ENCODE peak calls at places on chromosomes 6 and 20, in four cellular contexts. U is H9, A is IMR-90, X is H1. L is an unnamed sample.

GRCh38 chr6:109373762-109374161 is 8.5 kb downstream of the CD164 start:
- DNase-seq in U (no peak), A (no peak), X (no peak), L (no peak)

GRCh38 chr6:138372711-138373463 is 4.8 kb upstream of the SMIM28 start:
- DNase-seq in U (no peak), A (no peak), X (no peak), L (no peak)

GRCh38 chr6:43717389-43717788 is 29.8 kb upstream of the MRPS18A start:
- DNase-seq in U (no peak), A (no peak), X (no peak), L (no peak)

GRCh38 chr6:106591111-106591825 is 38.0 kb downstream of the RTN4IP1 start:
- DNase-seq in U (no peak), A (peak; percentile 88), X (no peak), L (peak; percentile 44)

GRCh38 chr6:118509009-118509617 is 39.0 kb upstream of the PLN start:
- DNase-seq in U (no peak), A (peak; percentile 55), X (no peak), L (peak; percentile 19)

GRCh38 chr6:113856571-113857564 is at the start of gene MARCKS:
- DNase-seq in U (peak; percentile 82), A (peak; percentile 92), X (no peak), L (peak; percentile 90)

GRCh38 chr6:16752206-16752867 is 8.9 kb downstream of the ATXN1 start:
- DNase-seq in U (no peak), A (peak; percentile 94), X (no peak), L (no peak)

GRCh38 chr6:135870722-135871121 is 19.2 kb downstream of the PDE7B start:
- DNase-seq in U (no peak), A (peak; percentile 88), X (no peak), L (no peak)

GRCh38 chr6:54083301-54083700 is 27.9 kb upstream of the MLIP start:
- DNase-seq in U (no peak), A (no peak), X (no peak), L (no peak)

GRCh38 chr6:16762265-16762546 is 946 bp upstream of the ATXN1 start:
- DNase-seq in U (no peak), A (no peak), X (no peak), L (peak; percentile 57)

GRCh38 chr20:47489448-47489872 is 12.2 kb upstream of the NCOA3 start:
- DNase-seq in U (no peak), A (no peak), X (no peak), L (no peak)

GRCh38 chr6:44456070-44456965 is 68.8 kb downstream of the CDC5L start:
- DNase-seq in U (no peak), A (peak; percentile 50), X (no peak), L (peak; percentile 63)

GRCh38 chr6:113048741-113049140 is 701.6 kb downstream of the RFPL4B start:
- DNase-seq in U (no peak), A (peak; percentile 45), X (no peak), L (no peak)

GRCh38 chr6:81166770-81167169 is 585.7 kb downstream of the TENT5A start:
- DNase-seq in U (no peak), A (peak; percentile 28), X (no peak), L (no peak)

GRCh38 chr20:14622796-14623195 is 285.4 kb upstream of the FLRT3 start:
- DNase-seq in U (peak; percentile 68), A (peak; percentile 2), X (peak; percentile 21), L (peak; percentile 88)

GRCh38 chr6:31396422-31397152 is 6.8 kb upstream of the MICA start:
- DNase-seq in U (peak; percentile 72), A (peak; percentile 70), X (no peak), L (peak; percentile 76)

GRCh38 chr20:63970714-63971431 is 1.1 kb upstream of the ZNF512B start:
- DNase-seq in U (no peak), A (no peak), X (no peak), L (no peak)

GRCh38 chr6:125338381-125338780 is 36.6 kb upstream of the HDDC2 start:
- DNase-seq in U (no peak), A (no peak), X (no peak), L (no peak)

GRCh38 chr6:121242386-121242785 is 91.9 kb downstream of the TBC1D32 start:
- DNase-seq in U (no peak), A (no peak), X (no peak), L (no peak)

GRCh38 chr6:3419624-3420272 is 37.1 kb downstream of the SLC22A23 start:
- DNase-seq in U (no peak), A (peak; percentile 76), X (no peak), L (peak; percentile 96)

GRCh38 chr6:13715444-13715883 is 3.8 kb upstream of the RANBP9 start:
- DNase-seq in U (no peak), A (no peak), X (no peak), L (no peak)

GRCh38 chr20:9323622-9324021 is 190.8 kb upstream of the LAMP5 start:
- DNase-seq in U (peak; percentile 71), A (no peak), X (peak; percentile 5), L (peak; percentile 56)

GRCh38 chr6:113994934-113995342 is 24.0 kb upstream of the HDAC2 start:
- DNase-seq in U (peak; percentile 68), A (peak; percentile 93), X (no peak), L (peak; percentile 96)

GRCh38 chr6:155152211-155153076 is 111.4 kb upstream of the CLDN20 start:
- DNase-seq in U (peak; percentile 87), A (no peak), X (peak; percentile 63), L (peak; percentile 87)

DNA sequence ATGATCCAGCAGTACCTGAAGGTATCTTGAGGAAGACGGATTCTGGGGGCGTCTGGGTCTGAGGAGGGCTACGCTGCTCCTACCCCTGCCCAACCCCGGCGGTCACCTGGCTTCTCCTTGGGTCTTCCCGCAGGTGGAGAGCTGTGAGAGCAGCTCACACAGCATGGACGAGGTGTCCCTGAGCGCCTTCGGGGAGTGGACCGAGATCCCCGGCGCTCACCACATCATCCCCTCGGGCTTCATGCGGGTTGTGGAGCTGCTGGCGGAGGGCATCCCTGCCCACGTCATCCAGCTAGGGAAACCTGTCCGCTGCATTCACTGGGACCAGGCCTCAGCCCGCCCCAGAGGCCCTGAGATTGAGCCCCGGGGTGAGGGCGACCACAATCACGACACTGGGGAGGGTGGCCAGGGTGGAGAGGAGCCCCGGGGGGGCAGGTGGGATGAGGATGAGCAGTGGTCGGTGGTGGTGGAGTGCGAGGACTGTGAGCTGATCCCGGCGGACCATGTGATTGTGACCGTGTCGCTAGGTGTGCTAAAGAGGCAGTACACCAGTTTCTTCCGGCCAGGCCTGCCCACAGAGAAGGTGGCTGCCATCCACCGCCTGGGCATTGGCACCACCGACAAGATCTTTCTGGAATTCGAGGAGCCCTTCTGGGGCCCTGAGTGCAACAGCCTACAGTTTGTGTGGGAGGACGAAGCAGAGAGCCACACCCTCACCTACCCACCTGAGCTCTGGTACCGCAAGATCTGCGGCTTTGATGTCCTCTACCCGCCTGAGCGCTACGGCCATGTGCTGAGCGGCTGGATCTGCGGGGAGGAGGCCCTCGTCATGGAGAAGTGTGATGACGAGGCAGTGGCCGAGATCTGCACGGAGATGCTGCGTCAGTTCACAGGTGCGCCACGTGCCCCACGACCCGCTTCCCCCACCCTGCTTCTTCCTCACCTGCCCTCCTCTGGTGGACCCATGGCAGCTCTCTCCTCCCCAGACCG is 166.9 kb upstream of the RNF24 start:
- DNase-seq in U (no peak), A (no peak), X (no peak), L (no peak)
- H3K18ac ChIP-seq in U (no peak overlapping the region), A (no peak overlapping the region), X (no peak overlapping the region), L (no peak overlapping the region)

DNA sequence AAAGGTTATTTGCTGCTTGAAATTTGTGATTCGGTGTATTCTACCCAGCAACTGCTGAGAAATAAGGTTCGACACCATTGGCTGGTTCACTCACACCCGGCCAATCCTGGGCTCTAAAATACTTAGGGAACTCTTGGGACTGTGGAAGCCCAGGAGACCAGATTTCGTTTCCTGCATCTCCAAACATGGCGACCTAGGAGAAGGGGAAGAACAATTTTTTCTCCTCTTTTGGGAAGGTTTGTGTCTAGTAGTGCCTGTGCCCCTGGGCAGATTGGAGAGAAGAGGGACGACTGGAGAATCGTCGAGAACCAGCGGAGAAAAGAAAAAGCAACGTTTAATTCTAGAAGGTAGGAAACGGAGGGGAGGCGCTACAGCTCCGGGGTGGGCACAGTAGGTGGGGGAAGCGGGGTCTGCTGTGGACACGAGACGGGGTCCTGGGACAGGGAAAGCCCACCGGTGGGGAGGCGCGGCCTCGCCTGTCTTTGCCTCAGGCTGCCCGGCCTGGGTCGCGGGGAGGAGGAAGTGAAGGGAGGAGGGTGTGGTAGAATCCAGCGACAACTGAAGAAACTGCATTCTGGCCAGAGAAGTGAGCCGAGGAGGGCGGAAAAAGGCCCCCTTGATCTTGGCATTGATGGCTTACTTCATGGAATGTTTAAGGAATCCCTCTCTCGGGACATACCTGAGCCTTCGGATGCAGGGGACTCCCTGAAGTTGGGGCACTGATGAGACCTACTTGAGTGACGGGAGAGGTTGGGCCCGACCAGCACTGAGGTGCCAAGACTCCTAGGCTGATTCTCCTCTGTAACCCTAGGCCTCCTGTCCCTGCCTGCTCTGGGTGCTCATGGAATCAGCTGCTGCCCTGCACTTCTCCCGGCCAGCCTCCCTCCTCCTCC is at the start of gene BTN2A1:
- DNase-seq in U (peak; percentile 87), A (peak; percentile 95), X (peak; percentile 36), L (peak; percentile 98)
- H2AK5ac ChIP-seq in U (no peak within 1 kb of the TSS), A (peak within 1 kb of the TSS; percentile 92), X (peak within 1 kb of the TSS; percentile 45), L (no peak within 1 kb of the TSS)

GRCh38 chr20:50850721-50851286 is 55.9 kb downstream of the BCAS4 start:
- DNase-seq in U (peak; percentile 77), A (no peak), X (peak; percentile 38), L (peak; percentile 79)

GRCh38 chr20:50854512-50855249 is 59.8 kb downstream of the BCAS4 start:
- DNase-seq in U (no peak), A (no peak), X (no peak), L (no peak)

GRCh38 chr20:50855498-50856474 is 60.9 kb downstream of the BCAS4 start:
- DNase-seq in U (peak; percentile 68), A (peak; percentile 49), X (no peak), L (peak; percentile 91)

GRCh38 chr20:50848846-50849673 is 54.2 kb downstream of the BCAS4 start:
- DNase-seq in U (no peak), A (no peak), X (no peak), L (no peak)

DNA sequence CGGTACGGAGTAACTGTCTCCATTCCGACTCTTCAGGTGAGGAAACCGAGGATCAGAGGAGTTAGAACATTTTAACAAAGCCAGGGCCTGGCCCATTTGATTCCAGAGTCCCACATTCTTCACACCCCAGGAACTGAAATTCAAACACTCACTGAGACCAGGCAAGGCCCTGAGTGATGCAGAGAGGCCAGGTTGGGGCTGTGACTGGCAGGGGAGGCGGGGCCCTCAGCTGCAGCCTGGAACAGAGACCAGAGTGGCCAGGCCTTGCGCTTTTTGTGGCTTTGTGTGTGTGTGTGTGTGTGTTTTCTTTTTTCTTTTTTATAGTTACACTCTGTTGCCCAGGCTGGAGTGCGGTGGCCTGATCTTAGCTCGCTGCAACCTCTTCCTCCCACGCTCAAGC is 57.2 kb downstream of the BCAS4 start:
- DNase-seq in U (peak; percentile 59), A (no peak), X (no peak), L (no peak)
- H3K56ac ChIP-seq in U (no peak overlapping the region), A (no peak overlapping the region), X (no peak overlapping the region), L (peak overlapping the region; percentile 2)

DNA sequence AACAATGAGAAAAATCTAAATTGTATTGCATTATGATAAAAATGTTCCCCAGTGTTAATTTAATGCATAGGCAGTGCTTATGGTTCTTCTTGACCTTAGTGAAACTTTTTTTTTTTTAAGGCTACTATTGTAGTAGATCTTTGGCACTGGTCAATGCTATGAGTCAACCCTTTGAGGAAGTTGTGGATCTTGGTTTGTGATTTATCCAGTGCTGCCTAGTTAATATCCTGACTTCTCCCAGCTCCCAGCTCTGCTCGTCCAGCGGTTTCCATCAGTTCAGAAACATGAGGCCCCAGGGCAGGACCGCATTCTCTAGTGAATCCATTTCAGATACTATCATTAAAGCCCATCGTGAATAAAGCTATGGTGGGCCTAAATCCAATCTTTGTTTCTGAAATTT is 364.5 kb upstream of the JARID2 start:
- DNase-seq in U (no peak), A (peak; percentile 87), X (no peak), L (no peak)
- H3K18ac ChIP-seq in U (no peak overlapping the region), A (no peak overlapping the region), X (no peak overlapping the region), L (no peak overlapping the region)

GRCh38 chr6:122825180-122825579 is 36.1 kb downstream of the SMPDL3A start:
- DNase-seq in U (no peak), A (no peak), X (no peak), L (peak; percentile 47)
- H2AK5ac ChIP-seq in U (no peak overlapping the region), A (no peak overlapping the region), X (no peak overlapping the region), L (no peak overlapping the region)

GRCh38 chr20:6851136-6851535 is 83.7 kb downstream of the BMP2 start:
- DNase-seq in U (no peak), A (no peak), X (no peak), L (no peak)
- H3K56ac ChIP-seq in U (no peak overlapping the region), A (no peak overlapping the region), X (no peak overlapping the region), L (peak overlapping the region; percentile 47)

L was measured in mesendoderm.